ENCODE peak calls at places on chromosomes 1 and 21, in five cellular contexts. One of them, this sample, is unnamed. For H3K27me3, the result is how much of the 10 kb centered on the place peaks cover.

GRCh38 chr21:39730418-39731107 is 14.4 kb upstream of the IGSF5 start:
- DNase-seq in uterus: no peak
- DNase-seq in suprapubic skin: no peak
- DNase-seq in upper lobe of left lung: no peak
- DNase-seq in sigmoid colon: no peak
- DNase-seq in this sample: no peak

GRCh38 chr1:54885863-54886723 is 902 bp downstream of the DHCR24 start:
- DNase-seq in uterus: no peak
- DNase-seq in upper lobe of left lung: peak
- DNase-seq in suprapubic skin: no peak
- DNase-seq in sigmoid colon: no peak
- DNase-seq in this sample: peak

GRCh38 chr1:110555807-110556470 is 37.0 kb upstream of the KCNA10 start:
- DNase-seq in upper lobe of left lung: no peak
- DNase-seq in suprapubic skin: no peak
- DNase-seq in uterus: peak
- DNase-seq in sigmoid colon: no peak
- DNase-seq in this sample: no peak

GRCh38 chr1:1306070-1306660 is 1.6 kb downstream of the ACAP3 start:
- DNase-seq in upper lobe of left lung: no peak
- DNase-seq in uterus: no peak
- DNase-seq in suprapubic skin: no peak
- DNase-seq in sigmoid colon: no peak
- DNase-seq in this sample: no peak

GRCh38 chr1:180886338-180886737 is 26.4 kb upstream of the KIAA1614 start:
- DNase-seq in suprapubic skin: no peak
- DNase-seq in uterus: no peak
- DNase-seq in sigmoid colon: no peak
- DNase-seq in upper lobe of left lung: no peak
- DNase-seq in this sample: no peak

GRCh38 chr1:89760496-89760895 is 60.3 kb upstream of the LRRC8D start:
- DNase-seq in upper lobe of left lung: no peak
- DNase-seq in suprapubic skin: no peak
- DNase-seq in sigmoid colon: no peak
- DNase-seq in uterus: no peak
- DNase-seq in this sample: no peak

GRCh38 chr1:153563991-153564390 is 1.7 kb downstream of the S100A2 start:
- DNase-seq in upper lobe of left lung: no peak
- DNase-seq in suprapubic skin: no peak
- DNase-seq in sigmoid colon: peak
- DNase-seq in uterus: no peak
- DNase-seq in this sample: no peak

GRCh38 chr21:36104306-36105300 is 30.3 kb upstream of the CBR3 start:
- DNase-seq in upper lobe of left lung: no peak
- DNase-seq in suprapubic skin: no peak
- DNase-seq in uterus: peak
- DNase-seq in sigmoid colon: no peak
- DNase-seq in this sample: peak

GRCh38 chr1:6727535-6727934 is 25.9 kb upstream of the DNAJC11 start:
- DNase-seq in upper lobe of left lung: peak
- DNase-seq in suprapubic skin: no peak
- DNase-seq in sigmoid colon: no peak
- DNase-seq in uterus: no peak
- DNase-seq in this sample: peak

GRCh38 chr1:226733309-226733708 is 5.8 kb downstream of the ITPKB start:
- DNase-seq in uterus: no peak
- DNase-seq in suprapubic skin: no peak
- DNase-seq in sigmoid colon: no peak
- DNase-seq in upper lobe of left lung: no peak
- DNase-seq in this sample: no peak

GRCh38 chr1:224106568-224107281 is 7.2 kb upstream of the FBXO28 start:
- DNase-seq in upper lobe of left lung: peak
- DNase-seq in sigmoid colon: no peak
- DNase-seq in suprapubic skin: no peak
- DNase-seq in uterus: no peak
- DNase-seq in this sample: peak

GRCh38 chr21:41886331-41886730 is 7.2 kb upstream of the PRDM15 start:
- DNase-seq in upper lobe of left lung: no peak
- DNase-seq in sigmoid colon: no peak
- DNase-seq in suprapubic skin: no peak
- DNase-seq in uterus: no peak
- DNase-seq in this sample: no peak

GRCh38 chr1:70142120-70142519 is 63.3 kb downstream of the LRRC40 start:
- DNase-seq in sigmoid colon: no peak
- DNase-seq in suprapubic skin: no peak
- DNase-seq in uterus: no peak
- DNase-seq in upper lobe of left lung: no peak
- DNase-seq in this sample: no peak

GRCh38 chr1:164759945-164760584 is 201.1 kb downstream of the PBX1 start:
- DNase-seq in upper lobe of left lung: no peak
- DNase-seq in sigmoid colon: no peak
- DNase-seq in suprapubic skin: no peak
- DNase-seq in uterus: no peak
- DNase-seq in this sample: no peak

GRCh38 chr1:211469938-211470529 is 21.9 kb downstream of the RD3 start:
- DNase-seq in uterus: peak
- DNase-seq in sigmoid colon: peak
- DNase-seq in upper lobe of left lung: peak
- DNase-seq in suprapubic skin: peak
- DNase-seq in this sample: peak

GRCh38 chr1:38071530-38072266 is 25.1 kb upstream of the POU3F1 start:
- DNase-seq in sigmoid colon: no peak
- DNase-seq in suprapubic skin: no peak
- DNase-seq in uterus: no peak
- DNase-seq in upper lobe of left lung: no peak
- DNase-seq in this sample: no peak

GRCh38 chr1:167797005-167797404 is 75.2 kb downstream of the MPZL1 start:
- DNase-seq in suprapubic skin: peak
- DNase-seq in sigmoid colon: peak
- DNase-seq in uterus: peak
- DNase-seq in upper lobe of left lung: peak
- DNase-seq in this sample: no peak

GRCh38 chr21:38159355-38159754 is 97.4 kb upstream of the KCNJ15 start:
- DNase-seq in uterus: peak
- DNase-seq in suprapubic skin: no peak
- DNase-seq in upper lobe of left lung: peak
- DNase-seq in sigmoid colon: no peak
- DNase-seq in this sample: peak

DNA sequence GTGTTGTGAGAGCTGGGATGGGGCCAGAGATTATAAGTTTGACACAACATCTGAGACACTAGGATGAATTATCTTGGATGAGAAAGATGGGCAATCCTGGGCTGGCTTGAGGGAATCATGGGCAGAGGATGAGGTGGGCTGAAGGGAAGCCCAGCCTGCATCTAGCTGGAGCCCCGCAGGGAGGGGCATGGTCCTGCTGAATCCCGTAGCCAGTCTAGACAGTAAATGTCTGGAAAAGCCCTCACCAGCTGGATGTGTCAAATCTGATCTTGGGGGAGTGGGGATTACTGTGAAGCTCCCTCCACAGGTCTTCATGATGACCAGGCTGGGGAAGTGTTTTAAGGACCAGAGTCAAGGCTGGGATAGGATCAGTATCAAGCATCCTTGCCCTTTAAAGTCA is 3.6 kb upstream of the CASQ1 start:
- DNase-seq in uterus: no peak
- DNase-seq in sigmoid colon: no peak
- DNase-seq in suprapubic skin: no peak
- DNase-seq in upper lobe of left lung: no peak
- DNase-seq in this sample: no peak
- TF ChIP-seq POLR2A in uterus: no peak
- TF ChIP-seq POLR2A in sigmoid colon: no peak
- TF ChIP-seq POLR2A in suprapubic skin: no peak
- TF ChIP-seq POLR2A in upper lobe of left lung: no peak
- TF ChIP-seq POLR2A in this sample: no peak

GRCh38 chr1:36510418-36510817 is 27.7 kb upstream of the CSF3R start:
- DNase-seq in upper lobe of left lung: peak
- DNase-seq in suprapubic skin: no peak
- DNase-seq in sigmoid colon: no peak
- DNase-seq in uterus: no peak
- DNase-seq in this sample: no peak
- H3K4me3 ChIP-seq in upper lobe of left lung: no peak
- H3K4me3 ChIP-seq in suprapubic skin: no peak
- H3K4me3 ChIP-seq in sigmoid colon: no peak
- H3K4me3 ChIP-seq in uterus: no peak
- H3K4me3 ChIP-seq in this sample: no peak

GRCh38 chr1:200079576-200079975 is 52.1 kb downstream of the NR5A2 start:
- DNase-seq in sigmoid colon: no peak
- DNase-seq in uterus: no peak
- DNase-seq in suprapubic skin: no peak
- DNase-seq in upper lobe of left lung: no peak
- DNase-seq in this sample: no peak

GRCh38 chr1:200075938-200076546 is 48.5 kb downstream of the NR5A2 start:
- DNase-seq in uterus: peak
- DNase-seq in suprapubic skin: no peak
- DNase-seq in sigmoid colon: no peak
- DNase-seq in upper lobe of left lung: no peak
- DNase-seq in this sample: no peak

GRCh38 chr1:200081982-200082272 is 54.4 kb downstream of the NR5A2 start:
- DNase-seq in upper lobe of left lung: no peak
- DNase-seq in sigmoid colon: no peak
- DNase-seq in uterus: no peak
- DNase-seq in suprapubic skin: no peak
- DNase-seq in this sample: no peak

GRCh38 chr1:200082329-200082728 is 54.8 kb downstream of the NR5A2 start:
- DNase-seq in uterus: no peak
- DNase-seq in upper lobe of left lung: no peak
- DNase-seq in sigmoid colon: no peak
- DNase-seq in suprapubic skin: no peak
- DNase-seq in this sample: no peak

DNA sequence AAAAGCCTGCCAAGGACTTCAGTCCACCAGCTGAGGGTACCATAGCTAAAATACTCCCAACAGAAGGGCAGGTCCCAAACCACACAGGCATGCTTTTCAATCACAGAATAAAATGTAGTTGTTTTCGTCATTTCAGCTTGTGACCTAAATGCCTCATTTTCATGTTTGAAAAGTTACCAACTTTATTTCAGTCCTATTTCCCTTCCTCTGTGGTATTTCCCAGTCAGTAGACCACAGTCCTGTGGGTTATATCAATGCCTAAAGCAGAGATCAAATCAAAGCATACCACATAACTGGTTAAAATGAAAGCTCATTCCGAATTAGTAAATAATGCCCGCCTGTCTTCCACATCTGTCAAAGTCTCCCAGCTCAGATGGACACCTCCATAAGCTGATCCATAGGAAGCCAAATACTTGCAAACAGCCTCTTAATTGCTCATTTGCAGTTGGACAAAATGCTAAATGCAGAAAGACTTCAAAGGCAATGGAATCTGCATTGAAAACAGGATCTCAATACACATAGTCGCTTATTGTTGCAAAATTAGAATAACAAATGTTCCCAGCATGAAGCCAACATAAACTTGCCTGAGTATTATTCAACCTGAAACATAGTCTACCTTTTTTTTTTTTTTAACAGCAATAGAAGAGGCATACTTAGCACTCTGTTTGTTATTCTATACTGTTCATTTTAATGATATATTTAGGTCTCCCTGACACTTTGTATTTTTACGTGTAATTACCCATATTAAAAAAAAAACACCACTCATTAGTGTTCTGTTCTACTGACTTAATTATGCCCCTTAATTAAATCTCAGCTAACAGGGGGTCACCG is 53.9 kb downstream of the NR5A2 start:
- DNase-seq in upper lobe of left lung: no peak
- DNase-seq in suprapubic skin: no peak
- DNase-seq in uterus: no peak
- DNase-seq in sigmoid colon: no peak
- DNase-seq in this sample: no peak
- H3K27me3 ChIP-seq in upper lobe of left lung: under half
- H3K27me3 ChIP-seq in suprapubic skin: under half
- H3K27me3 ChIP-seq in uterus: under half
- H3K27me3 ChIP-seq in sigmoid colon: under half
- H3K27me3 ChIP-seq in this sample: under half

GRCh38 chr1:198934901-198935301 is 296.1 kb downstream of the PTPRC start:
- DNase-seq in uterus: no peak
- DNase-seq in upper lobe of left lung: no peak
- DNase-seq in sigmoid colon: no peak
- DNase-seq in suprapubic skin: no peak
- DNase-seq in this sample: peak
- TF ChIP-seq POLR2A in uterus: no peak
- TF ChIP-seq POLR2A in upper lobe of left lung: no peak
- TF ChIP-seq POLR2A in sigmoid colon: no peak
- TF ChIP-seq POLR2A in suprapubic skin: no peak
- TF ChIP-seq POLR2A in this sample: no peak

GRCh38 chr1:202711949-202712635 is 1.8 kb upstream of the SYT2 start:
- DNase-seq in suprapubic skin: no peak
- DNase-seq in upper lobe of left lung: no peak
- DNase-seq in sigmoid colon: peak
- DNase-seq in uterus: no peak
- DNase-seq in this sample: no peak
- H3K4me3 ChIP-seq in suprapubic skin: no peak
- H3K4me3 ChIP-seq in upper lobe of left lung: no peak
- H3K4me3 ChIP-seq in sigmoid colon: no peak
- H3K4me3 ChIP-seq in uterus: no peak
- H3K4me3 ChIP-seq in this sample: no peak

DNA sequence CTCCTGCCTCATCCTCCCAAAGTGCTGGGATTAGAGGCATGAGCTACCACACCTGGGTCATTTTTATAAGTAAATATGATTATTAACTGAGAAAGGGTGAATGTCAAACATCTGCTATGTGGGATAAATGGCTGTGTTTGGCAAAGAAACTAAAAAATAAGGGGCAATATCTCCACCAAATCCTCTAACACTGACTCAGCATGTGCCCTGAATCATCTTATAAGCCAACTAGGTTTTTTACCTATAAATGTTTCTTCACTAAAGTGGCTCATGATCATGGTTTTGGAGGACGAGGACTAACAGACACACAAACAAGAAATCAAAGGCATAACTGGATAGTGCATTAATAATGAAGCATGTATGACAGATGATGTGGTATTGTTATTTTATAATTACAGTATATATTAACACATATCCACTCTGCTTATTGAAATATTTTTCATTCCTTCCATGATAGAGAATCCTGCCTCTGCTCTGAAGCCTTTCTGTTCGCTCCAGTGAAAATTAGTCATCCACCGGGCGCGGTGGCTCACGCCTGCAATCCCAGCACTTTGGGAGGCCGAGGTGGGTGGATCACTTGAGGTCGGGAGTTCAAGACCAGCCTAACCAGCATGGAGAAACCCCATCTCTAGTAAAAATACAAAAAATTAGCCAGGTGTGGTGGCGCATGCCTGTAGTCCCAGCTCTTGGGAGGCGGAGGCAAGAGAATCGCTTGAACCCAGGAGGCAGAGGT is 11.7 kb upstream of the ARHGAP29 start:
- DNase-seq in uterus: no peak
- DNase-seq in upper lobe of left lung: no peak
- DNase-seq in sigmoid colon: no peak
- DNase-seq in suprapubic skin: no peak
- DNase-seq in this sample: no peak
- H3K27me3 ChIP-seq in uterus: under half
- H3K27me3 ChIP-seq in upper lobe of left lung: under half
- H3K27me3 ChIP-seq in sigmoid colon: under half
- H3K27me3 ChIP-seq in suprapubic skin: under half
- H3K27me3 ChIP-seq in this sample: under half